ENCODE peak calls at places on chromosomes 7 and 10, in eight cellular contexts. One of them, this sample, is unnamed.

GRCh38 chr7:101884671-101885596 is 67.5 kb downstream of the CUX1 start:
- DNase-seq in GM04504: no peak
- DNase-seq in activated CD4-positive, alpha-beta T cell treated with anti-CD3 and anti-CD28 coated beads, Interleukin-2, amount 10 ng/mL, durations not matched to agents 7 days and 5 days: peak
- DNase-seq in cardiac muscle cell: no peak
- DNase-seq in GM12878: peak
- DNase-seq in AG04450: no peak
- DNase-seq in activated CD8-positive, alpha-beta T cell treated with anti-CD3 and anti-CD28 coated beads, Interleukin-2, amount 10 ng/mL, durations not matched to agents 7 days and 5 days: peak
- DNase-seq in naive thymus-derived CD4-positive, alpha-beta T cell: no peak
- DNase-seq in this sample: no peak

GRCh38 chr10:132036153-132036886 is 29.4 kb upstream of the JAKMIP3 start:
- DNase-seq in GM04504: no peak
- DNase-seq in activated CD4-positive, alpha-beta T cell treated with anti-CD3 and anti-CD28 coated beads, Interleukin-2, amount 10 ng/mL, durations not matched to agents 7 days and 5 days: no peak
- DNase-seq in cardiac muscle cell: peak
- DNase-seq in GM12878: no peak
- DNase-seq in AG04450: no peak
- DNase-seq in activated CD8-positive, alpha-beta T cell treated with anti-CD3 and anti-CD28 coated beads, Interleukin-2, amount 10 ng/mL, durations not matched to agents 7 days and 5 days: no peak
- DNase-seq in naive thymus-derived CD4-positive, alpha-beta T cell: no peak
- DNase-seq in this sample: no peak

GRCh38 chr7:45662540-45663166 is 88.5 kb downstream of the ADCY1 start:
- DNase-seq in GM04504: no peak
- DNase-seq in activated CD4-positive, alpha-beta T cell treated with anti-CD3 and anti-CD28 coated beads, Interleukin-2, amount 10 ng/mL, durations not matched to agents 7 days and 5 days: no peak
- DNase-seq in cardiac muscle cell: no peak
- DNase-seq in GM12878: no peak
- DNase-seq in AG04450: no peak
- DNase-seq in activated CD8-positive, alpha-beta T cell treated with anti-CD3 and anti-CD28 coated beads, Interleukin-2, amount 10 ng/mL, durations not matched to agents 7 days and 5 days: peak
- DNase-seq in naive thymus-derived CD4-positive, alpha-beta T cell: no peak
- DNase-seq in this sample: no peak

GRCh38 chr10:117413928-117414618 is 38.8 kb upstream of the PDZD8 start:
- DNase-seq in GM04504: no peak
- DNase-seq in activated CD4-positive, alpha-beta T cell treated with anti-CD3 and anti-CD28 coated beads, Interleukin-2, amount 10 ng/mL, durations not matched to agents 7 days and 5 days: no peak
- DNase-seq in cardiac muscle cell: no peak
- DNase-seq in GM12878: no peak
- DNase-seq in AG04450: no peak
- DNase-seq in activated CD8-positive, alpha-beta T cell treated with anti-CD3 and anti-CD28 coated beads, Interleukin-2, amount 10 ng/mL, durations not matched to agents 7 days and 5 days: no peak
- DNase-seq in naive thymus-derived CD4-positive, alpha-beta T cell: no peak
- DNase-seq in this sample: no peak

GRCh38 chr10:3783313-3783689 is 1.7 kb downstream of the KLF6 start:
- DNase-seq in GM04504: no peak
- DNase-seq in activated CD4-positive, alpha-beta T cell treated with anti-CD3 and anti-CD28 coated beads, Interleukin-2, amount 10 ng/mL, durations not matched to agents 7 days and 5 days: peak
- DNase-seq in cardiac muscle cell: peak
- DNase-seq in GM12878: peak
- DNase-seq in AG04450: peak
- DNase-seq in activated CD8-positive, alpha-beta T cell treated with anti-CD3 and anti-CD28 coated beads, Interleukin-2, amount 10 ng/mL, durations not matched to agents 7 days and 5 days: peak
- DNase-seq in naive thymus-derived CD4-positive, alpha-beta T cell: peak
- DNase-seq in this sample: peak

GRCh38 chr10:128420623-128421022 is 294.4 kb upstream of the MKI67 start:
- DNase-seq in GM04504: no peak
- DNase-seq in activated CD4-positive, alpha-beta T cell treated with anti-CD3 and anti-CD28 coated beads, Interleukin-2, amount 10 ng/mL, durations not matched to agents 7 days and 5 days: no peak
- DNase-seq in cardiac muscle cell: no peak
- DNase-seq in GM12878: no peak
- DNase-seq in AG04450: no peak
- DNase-seq in activated CD8-positive, alpha-beta T cell treated with anti-CD3 and anti-CD28 coated beads, Interleukin-2, amount 10 ng/mL, durations not matched to agents 7 days and 5 days: no peak
- DNase-seq in naive thymus-derived CD4-positive, alpha-beta T cell: no peak
- DNase-seq in this sample: no peak

GRCh38 chr10:102643346-102644065 is 773 bp upstream of the TRIM8 start:
- DNase-seq in GM04504: no peak
- DNase-seq in activated CD4-positive, alpha-beta T cell treated with anti-CD3 and anti-CD28 coated beads, Interleukin-2, amount 10 ng/mL, durations not matched to agents 7 days and 5 days: peak
- DNase-seq in cardiac muscle cell: peak
- DNase-seq in GM12878: no peak
- DNase-seq in AG04450: no peak
- DNase-seq in activated CD8-positive, alpha-beta T cell treated with anti-CD3 and anti-CD28 coated beads, Interleukin-2, amount 10 ng/mL, durations not matched to agents 7 days and 5 days: peak
- DNase-seq in naive thymus-derived CD4-positive, alpha-beta T cell: peak
- DNase-seq in this sample: peak

GRCh38 chr7:101163281-101164070 is 1.9 kb downstream of the VGF start:
- DNase-seq in GM04504: no peak
- DNase-seq in activated CD4-positive, alpha-beta T cell treated with anti-CD3 and anti-CD28 coated beads, Interleukin-2, amount 10 ng/mL, durations not matched to agents 7 days and 5 days: peak
- DNase-seq in cardiac muscle cell: no peak
- DNase-seq in GM12878: no peak
- DNase-seq in AG04450: no peak
- DNase-seq in activated CD8-positive, alpha-beta T cell treated with anti-CD3 and anti-CD28 coated beads, Interleukin-2, amount 10 ng/mL, durations not matched to agents 7 days and 5 days: peak
- DNase-seq in naive thymus-derived CD4-positive, alpha-beta T cell: peak
- DNase-seq in this sample: peak

GRCh38 chr7:71173955-71174354 is 42.0 kb downstream of the GALNT17 start:
- DNase-seq in GM04504: no peak
- DNase-seq in activated CD4-positive, alpha-beta T cell treated with anti-CD3 and anti-CD28 coated beads, Interleukin-2, amount 10 ng/mL, durations not matched to agents 7 days and 5 days: no peak
- DNase-seq in cardiac muscle cell: no peak
- DNase-seq in GM12878: no peak
- DNase-seq in AG04450: no peak
- DNase-seq in activated CD8-positive, alpha-beta T cell treated with anti-CD3 and anti-CD28 coated beads, Interleukin-2, amount 10 ng/mL, durations not matched to agents 7 days and 5 days: no peak
- DNase-seq in naive thymus-derived CD4-positive, alpha-beta T cell: no peak
- DNase-seq in this sample: no peak

GRCh38 chr10:124353896-124354295 is 64.8 kb downstream of the OAT start:
- DNase-seq in GM04504: no peak
- DNase-seq in activated CD4-positive, alpha-beta T cell treated with anti-CD3 and anti-CD28 coated beads, Interleukin-2, amount 10 ng/mL, durations not matched to agents 7 days and 5 days: no peak
- DNase-seq in cardiac muscle cell: no peak
- DNase-seq in GM12878: no peak
- DNase-seq in AG04450: no peak
- DNase-seq in activated CD8-positive, alpha-beta T cell treated with anti-CD3 and anti-CD28 coated beads, Interleukin-2, amount 10 ng/mL, durations not matched to agents 7 days and 5 days: no peak
- DNase-seq in naive thymus-derived CD4-positive, alpha-beta T cell: no peak
- DNase-seq in this sample: no peak

GRCh38 chr7:116505278-116505677 is 5.7 kb downstream of the CAV2 start:
- DNase-seq in GM04504: no peak
- DNase-seq in activated CD4-positive, alpha-beta T cell treated with anti-CD3 and anti-CD28 coated beads, Interleukin-2, amount 10 ng/mL, durations not matched to agents 7 days and 5 days: no peak
- DNase-seq in cardiac muscle cell: no peak
- DNase-seq in GM12878: no peak
- DNase-seq in AG04450: no peak
- DNase-seq in activated CD8-positive, alpha-beta T cell treated with anti-CD3 and anti-CD28 coated beads, Interleukin-2, amount 10 ng/mL, durations not matched to agents 7 days and 5 days: no peak
- DNase-seq in naive thymus-derived CD4-positive, alpha-beta T cell: no peak
- DNase-seq in this sample: no peak

GRCh38 chr7:51539840-51540239 is 223.2 kb upstream of the COBL start:
- DNase-seq in GM04504: no peak
- DNase-seq in activated CD4-positive, alpha-beta T cell treated with anti-CD3 and anti-CD28 coated beads, Interleukin-2, amount 10 ng/mL, durations not matched to agents 7 days and 5 days: no peak
- DNase-seq in cardiac muscle cell: no peak
- DNase-seq in GM12878: no peak
- DNase-seq in AG04450: no peak
- DNase-seq in activated CD8-positive, alpha-beta T cell treated with anti-CD3 and anti-CD28 coated beads, Interleukin-2, amount 10 ng/mL, durations not matched to agents 7 days and 5 days: no peak
- DNase-seq in naive thymus-derived CD4-positive, alpha-beta T cell: no peak
- DNase-seq in this sample: no peak

GRCh38 chr10:49187950-49188761 is at the start of gene TMEM273:
- DNase-seq in GM04504: no peak
- DNase-seq in activated CD4-positive, alpha-beta T cell treated with anti-CD3 and anti-CD28 coated beads, Interleukin-2, amount 10 ng/mL, durations not matched to agents 7 days and 5 days: peak
- DNase-seq in cardiac muscle cell: no peak
- DNase-seq in GM12878: peak
- DNase-seq in AG04450: no peak
- DNase-seq in activated CD8-positive, alpha-beta T cell treated with anti-CD3 and anti-CD28 coated beads, Interleukin-2, amount 10 ng/mL, durations not matched to agents 7 days and 5 days: peak
- DNase-seq in naive thymus-derived CD4-positive, alpha-beta T cell: no peak
- DNase-seq in this sample: no peak

GRCh38 chr10:1488970-1489548 is 248.3 kb downstream of the ADARB2 start:
- DNase-seq in GM04504: no peak
- DNase-seq in activated CD4-positive, alpha-beta T cell treated with anti-CD3 and anti-CD28 coated beads, Interleukin-2, amount 10 ng/mL, durations not matched to agents 7 days and 5 days: no peak
- DNase-seq in cardiac muscle cell: no peak
- DNase-seq in GM12878: peak
- DNase-seq in AG04450: no peak
- DNase-seq in activated CD8-positive, alpha-beta T cell treated with anti-CD3 and anti-CD28 coated beads, Interleukin-2, amount 10 ng/mL, durations not matched to agents 7 days and 5 days: no peak
- DNase-seq in naive thymus-derived CD4-positive, alpha-beta T cell: no peak
- DNase-seq in this sample: no peak

GRCh38 chr10:77970869-77971803 is 44.6 kb upstream of the DLG5 start:
- DNase-seq in GM04504: peak
- DNase-seq in activated CD4-positive, alpha-beta T cell treated with anti-CD3 and anti-CD28 coated beads, Interleukin-2, amount 10 ng/mL, durations not matched to agents 7 days and 5 days: no peak
- DNase-seq in cardiac muscle cell: peak
- DNase-seq in GM12878: no peak
- DNase-seq in AG04450: peak
- DNase-seq in activated CD8-positive, alpha-beta T cell treated with anti-CD3 and anti-CD28 coated beads, Interleukin-2, amount 10 ng/mL, durations not matched to agents 7 days and 5 days: peak
- DNase-seq in naive thymus-derived CD4-positive, alpha-beta T cell: no peak
- DNase-seq in this sample: peak

GRCh38 chr10:77037735-77038411 is 599.7 kb downstream of the KCNMA1 start:
- DNase-seq in GM04504: no peak
- DNase-seq in activated CD4-positive, alpha-beta T cell treated with anti-CD3 and anti-CD28 coated beads, Interleukin-2, amount 10 ng/mL, durations not matched to agents 7 days and 5 days: no peak
- DNase-seq in cardiac muscle cell: no peak
- DNase-seq in GM12878: no peak
- DNase-seq in AG04450: no peak
- DNase-seq in activated CD8-positive, alpha-beta T cell treated with anti-CD3 and anti-CD28 coated beads, Interleukin-2, amount 10 ng/mL, durations not matched to agents 7 days and 5 days: no peak
- DNase-seq in naive thymus-derived CD4-positive, alpha-beta T cell: no peak
- DNase-seq in this sample: no peak

GRCh38 chr10:73096041-73096451 is 620 bp downstream of the P4HA1 start:
- DNase-seq in GM04504: peak
- DNase-seq in activated CD4-positive, alpha-beta T cell treated with anti-CD3 and anti-CD28 coated beads, Interleukin-2, amount 10 ng/mL, durations not matched to agents 7 days and 5 days: peak
- DNase-seq in cardiac muscle cell: peak
- DNase-seq in GM12878: no peak
- DNase-seq in AG04450: no peak
- DNase-seq in activated CD8-positive, alpha-beta T cell treated with anti-CD3 and anti-CD28 coated beads, Interleukin-2, amount 10 ng/mL, durations not matched to agents 7 days and 5 days: peak
- DNase-seq in naive thymus-derived CD4-positive, alpha-beta T cell: peak
- DNase-seq in this sample: peak

GRCh38 chr7:143408686-143409551 is at the start of gene EPHA1:
- DNase-seq in GM04504: no peak
- DNase-seq in activated CD4-positive, alpha-beta T cell treated with anti-CD3 and anti-CD28 coated beads, Interleukin-2, amount 10 ng/mL, durations not matched to agents 7 days and 5 days: peak
- DNase-seq in cardiac muscle cell: no peak
- DNase-seq in GM12878: no peak
- DNase-seq in AG04450: no peak
- DNase-seq in activated CD8-positive, alpha-beta T cell treated with anti-CD3 and anti-CD28 coated beads, Interleukin-2, amount 10 ng/mL, durations not matched to agents 7 days and 5 days: peak
- DNase-seq in naive thymus-derived CD4-positive, alpha-beta T cell: no peak
- DNase-seq in this sample: peak

GRCh38 chr10:71323407-71323806 is 4.3 kb downstream of the SLC29A3 start:
- DNase-seq in GM04504: no peak
- DNase-seq in activated CD4-positive, alpha-beta T cell treated with anti-CD3 and anti-CD28 coated beads, Interleukin-2, amount 10 ng/mL, durations not matched to agents 7 days and 5 days: peak
- DNase-seq in cardiac muscle cell: no peak
- DNase-seq in GM12878: no peak
- DNase-seq in AG04450: no peak
- DNase-seq in activated CD8-positive, alpha-beta T cell treated with anti-CD3 and anti-CD28 coated beads, Interleukin-2, amount 10 ng/mL, durations not matched to agents 7 days and 5 days: no peak
- DNase-seq in naive thymus-derived CD4-positive, alpha-beta T cell: no peak
- DNase-seq in this sample: no peak

GRCh38 chr10:80660736-80661135 is 123.0 kb downstream of the SH2D4B start:
- DNase-seq in GM04504: no peak
- DNase-seq in activated CD4-positive, alpha-beta T cell treated with anti-CD3 and anti-CD28 coated beads, Interleukin-2, amount 10 ng/mL, durations not matched to agents 7 days and 5 days: no peak
- DNase-seq in cardiac muscle cell: no peak
- DNase-seq in GM12878: no peak
- DNase-seq in AG04450: no peak
- DNase-seq in activated CD8-positive, alpha-beta T cell treated with anti-CD3 and anti-CD28 coated beads, Interleukin-2, amount 10 ng/mL, durations not matched to agents 7 days and 5 days: no peak
- DNase-seq in naive thymus-derived CD4-positive, alpha-beta T cell: no peak
- DNase-seq in this sample: no peak

GRCh38 chr7:40544932-40545331 is 410.1 kb downstream of the SUGCT start:
- DNase-seq in GM04504: no peak
- DNase-seq in activated CD4-positive, alpha-beta T cell treated with anti-CD3 and anti-CD28 coated beads, Interleukin-2, amount 10 ng/mL, durations not matched to agents 7 days and 5 days: no peak
- DNase-seq in cardiac muscle cell: no peak
- DNase-seq in GM12878: no peak
- DNase-seq in AG04450: no peak
- DNase-seq in activated CD8-positive, alpha-beta T cell treated with anti-CD3 and anti-CD28 coated beads, Interleukin-2, amount 10 ng/mL, durations not matched to agents 7 days and 5 days: no peak
- DNase-seq in naive thymus-derived CD4-positive, alpha-beta T cell: no peak
- DNase-seq in this sample: no peak

GRCh38 chr10:133306941-133307379 is 1.7 kb downstream of the TUBGCP2 start:
- DNase-seq in GM04504: no peak
- DNase-seq in activated CD4-positive, alpha-beta T cell treated with anti-CD3 and anti-CD28 coated beads, Interleukin-2, amount 10 ng/mL, durations not matched to agents 7 days and 5 days: no peak
- DNase-seq in cardiac muscle cell: no peak
- DNase-seq in GM12878: no peak
- DNase-seq in AG04450: no peak
- DNase-seq in activated CD8-positive, alpha-beta T cell treated with anti-CD3 and anti-CD28 coated beads, Interleukin-2, amount 10 ng/mL, durations not matched to agents 7 days and 5 days: no peak
- DNase-seq in naive thymus-derived CD4-positive, alpha-beta T cell: no peak
- DNase-seq in this sample: no peak